ENCODE peak calls at places on chromosomes 5 and 9, in eight cellular contexts. One of them, this sample, is unnamed.

GRCh38 chr5:132752581-132753125 is 5.4 kb downstream of the CCNI2 start:
- DNase-seq in A549: no peak
- DNase-seq in lower lobe of right lung: no peak
- DNase-seq in epithelial cell of esophagus: no peak
- DNase-seq in cardiac fibroblast: no peak
- DNase-seq in uterus: no peak
- DNase-seq in GM23338: no peak
- DNase-seq in RWPE2: no peak
- DNase-seq in this sample: no peak

GRCh38 chr5:10874561-10874960 is 113.5 kb upstream of the DAP start:
- DNase-seq in RWPE2: no peak
- DNase-seq in uterus: no peak
- DNase-seq in lower lobe of right lung: no peak
- DNase-seq in cardiac fibroblast: no peak
- DNase-seq in epithelial cell of esophagus: no peak
- DNase-seq in GM23338: no peak
- DNase-seq in A549: no peak
- DNase-seq in this sample: no peak

GRCh38 chr5:108315829-108316228 is 66.1 kb downstream of the FBXL17 start:
- DNase-seq in cardiac fibroblast: peak
- DNase-seq in epithelial cell of esophagus: peak
- DNase-seq in uterus: no peak
- DNase-seq in RWPE2: no peak
- DNase-seq in A549: peak
- DNase-seq in lower lobe of right lung: no peak
- DNase-seq in GM23338: no peak
- DNase-seq in this sample: no peak

GRCh38 chr9:114229236-114229635 is 73.9 kb downstream of the COL27A1 start:
- DNase-seq in epithelial cell of esophagus: no peak
- DNase-seq in cardiac fibroblast: no peak
- DNase-seq in GM23338: no peak
- DNase-seq in RWPE2: no peak
- DNase-seq in lower lobe of right lung: no peak
- DNase-seq in A549: no peak
- DNase-seq in uterus: no peak
- DNase-seq in this sample: no peak

GRCh38 chr5:24141046-24141445 is 503.7 kb downstream of the CDH10 start:
- DNase-seq in lower lobe of right lung: no peak
- DNase-seq in GM23338: no peak
- DNase-seq in A549: no peak
- DNase-seq in RWPE2: no peak
- DNase-seq in uterus: no peak
- DNase-seq in epithelial cell of esophagus: no peak
- DNase-seq in cardiac fibroblast: no peak
- DNase-seq in this sample: no peak

GRCh38 chr5:24365406-24365805 is 279.4 kb downstream of the CDH10 start:
- DNase-seq in cardiac fibroblast: no peak
- DNase-seq in A549: no peak
- DNase-seq in RWPE2: no peak
- DNase-seq in uterus: no peak
- DNase-seq in lower lobe of right lung: no peak
- DNase-seq in epithelial cell of esophagus: no peak
- DNase-seq in GM23338: no peak
- DNase-seq in this sample: no peak

GRCh38 chr5:66661149-66661548 is 65.0 kb downstream of the MAST4 start:
- DNase-seq in lower lobe of right lung: no peak
- DNase-seq in cardiac fibroblast: peak
- DNase-seq in GM23338: no peak
- DNase-seq in RWPE2: no peak
- DNase-seq in A549: no peak
- DNase-seq in epithelial cell of esophagus: no peak
- DNase-seq in uterus: no peak
- DNase-seq in this sample: no peak

GRCh38 chr5:128988476-128988875 is 23.2 kb downstream of the SLC27A6 start:
- DNase-seq in A549: no peak
- DNase-seq in epithelial cell of esophagus: no peak
- DNase-seq in uterus: no peak
- DNase-seq in cardiac fibroblast: no peak
- DNase-seq in GM23338: no peak
- DNase-seq in lower lobe of right lung: no peak
- DNase-seq in RWPE2: no peak
- DNase-seq in this sample: no peak

GRCh38 chr5:137190031-137190430 is 309.1 kb downstream of the SPOCK1 start:
- DNase-seq in lower lobe of right lung: no peak
- DNase-seq in cardiac fibroblast: no peak
- DNase-seq in A549: no peak
- DNase-seq in uterus: no peak
- DNase-seq in RWPE2: no peak
- DNase-seq in epithelial cell of esophagus: no peak
- DNase-seq in GM23338: no peak
- DNase-seq in this sample: no peak

GRCh38 chr9:109463924-109464625 is 34.0 kb downstream of the PTPN3 start:
- DNase-seq in uterus: no peak
- DNase-seq in A549: no peak
- DNase-seq in GM23338: no peak
- DNase-seq in cardiac fibroblast: no peak
- DNase-seq in epithelial cell of esophagus: peak
- DNase-seq in RWPE2: no peak
- DNase-seq in lower lobe of right lung: no peak
- DNase-seq in this sample: no peak

GRCh38 chr5:59149271-59149670 is 566.4 kb downstream of the RAB3C start:
- DNase-seq in RWPE2: no peak
- DNase-seq in lower lobe of right lung: no peak
- DNase-seq in cardiac fibroblast: no peak
- DNase-seq in A549: no peak
- DNase-seq in epithelial cell of esophagus: no peak
- DNase-seq in GM23338: no peak
- DNase-seq in uterus: no peak
- DNase-seq in this sample: no peak

GRCh38 chr5:153831976-153832375 is 206.7 kb downstream of the FAM114A2 start:
- DNase-seq in RWPE2: no peak
- DNase-seq in lower lobe of right lung: no peak
- DNase-seq in epithelial cell of esophagus: peak
- DNase-seq in uterus: no peak
- DNase-seq in GM23338: peak
- DNase-seq in A549: peak
- DNase-seq in cardiac fibroblast: peak
- DNase-seq in this sample: no peak

GRCh38 chr5:124732891-124733670 is 13.4 kb downstream of the ZNF608 start:
- DNase-seq in cardiac fibroblast: no peak
- DNase-seq in lower lobe of right lung: no peak
- DNase-seq in A549: no peak
- DNase-seq in RWPE2: no peak
- DNase-seq in GM23338: no peak
- DNase-seq in uterus: no peak
- DNase-seq in epithelial cell of esophagus: no peak
- DNase-seq in this sample: no peak

GRCh38 chr9:130421802-130422276 is 22.9 kb upstream of the ASS1 start:
- DNase-seq in uterus: no peak
- DNase-seq in cardiac fibroblast: peak
- DNase-seq in epithelial cell of esophagus: peak
- DNase-seq in lower lobe of right lung: no peak
- DNase-seq in A549: no peak
- DNase-seq in RWPE2: no peak
- DNase-seq in GM23338: peak
- DNase-seq in this sample: no peak

GRCh38 chr9:109289186-109289585 is 31.7 kb downstream of the EPB41L4B start:
- DNase-seq in lower lobe of right lung: no peak
- DNase-seq in uterus: no peak
- DNase-seq in cardiac fibroblast: no peak
- DNase-seq in RWPE2: no peak
- DNase-seq in epithelial cell of esophagus: no peak
- DNase-seq in GM23338: peak
- DNase-seq in A549: no peak
- DNase-seq in this sample: no peak

GRCh38 chr5:32383065-32383464 is 61.5 kb downstream of the ZFR start:
- DNase-seq in epithelial cell of esophagus: no peak
- DNase-seq in GM23338: no peak
- DNase-seq in RWPE2: no peak
- DNase-seq in uterus: no peak
- DNase-seq in A549: no peak
- DNase-seq in cardiac fibroblast: no peak
- DNase-seq in lower lobe of right lung: no peak
- DNase-seq in this sample: no peak

GRCh38 chr5:173594061-173594460 is 22.4 kb downstream of the BOD1 start:
- DNase-seq in GM23338: no peak
- DNase-seq in RWPE2: no peak
- DNase-seq in lower lobe of right lung: no peak
- DNase-seq in cardiac fibroblast: peak
- DNase-seq in A549: no peak
- DNase-seq in epithelial cell of esophagus: no peak
- DNase-seq in uterus: no peak
- DNase-seq in this sample: no peak

GRCh38 chr5:147453901-147454814 is 55.7 kb downstream of the DPYSL3 start:
- DNase-seq in uterus: peak
- DNase-seq in lower lobe of right lung: peak
- DNase-seq in A549: peak
- DNase-seq in epithelial cell of esophagus: peak
- DNase-seq in RWPE2: peak
- DNase-seq in GM23338: peak
- DNase-seq in cardiac fibroblast: peak
- DNase-seq in this sample: peak

GRCh38 chr5:147448766-147449165 is 61.1 kb downstream of the DPYSL3 start:
- DNase-seq in epithelial cell of esophagus: no peak
- DNase-seq in A549: no peak
- DNase-seq in uterus: no peak
- DNase-seq in cardiac fibroblast: no peak
- DNase-seq in GM23338: no peak
- DNase-seq in lower lobe of right lung: no peak
- DNase-seq in RWPE2: no peak
- DNase-seq in this sample: no peak

GRCh38 chr5:147452137-147452838 is 57.6 kb downstream of the DPYSL3 start:
- DNase-seq in lower lobe of right lung: no peak
- DNase-seq in A549: no peak
- DNase-seq in RWPE2: no peak
- DNase-seq in uterus: peak
- DNase-seq in GM23338: peak
- DNase-seq in epithelial cell of esophagus: no peak
- DNase-seq in cardiac fibroblast: no peak
- DNase-seq in this sample: peak

GRCh38 chr5:147451125-147451524 is 58.7 kb downstream of the DPYSL3 start:
- DNase-seq in cardiac fibroblast: no peak
- DNase-seq in A549: no peak
- DNase-seq in lower lobe of right lung: no peak
- DNase-seq in epithelial cell of esophagus: no peak
- DNase-seq in uterus: no peak
- DNase-seq in RWPE2: no peak
- DNase-seq in GM23338: peak
- DNase-seq in this sample: no peak

DNA sequence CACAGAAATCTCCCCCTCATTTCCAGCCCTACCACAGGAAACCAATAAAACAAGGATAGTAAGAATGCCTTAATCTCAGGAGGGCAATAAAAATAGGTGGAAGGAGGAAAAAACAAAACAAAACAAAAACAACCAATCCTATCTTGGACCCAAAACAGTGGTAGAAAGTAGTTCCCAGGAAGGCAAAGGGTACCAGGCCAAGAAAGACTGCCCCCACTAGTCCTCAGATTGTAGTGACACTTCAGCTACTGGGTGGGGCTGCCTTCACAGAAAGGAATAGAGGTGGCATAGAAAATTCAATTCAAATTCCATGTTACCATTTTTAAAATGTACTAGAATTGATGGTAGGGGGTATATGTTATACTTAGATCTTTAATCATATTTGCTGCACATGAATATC is 59.3 kb downstream of the DPYSL3 start:
- DNase-seq in uterus: no peak
- DNase-seq in RWPE2: no peak
- DNase-seq in A549: no peak
- DNase-seq in GM23338: peak
- DNase-seq in lower lobe of right lung: no peak
- DNase-seq in cardiac fibroblast: no peak
- DNase-seq in epithelial cell of esophagus: no peak
- DNase-seq in this sample: no peak
- TF ChIP-seq CTCF in uterus: no peak
- TF ChIP-seq CTCF in RWPE2: no peak
- TF ChIP-seq CTCF in A549: no peak
- TF ChIP-seq CTCF in GM23338: peak
- TF ChIP-seq CTCF in lower lobe of right lung: no peak
- TF ChIP-seq CTCF in cardiac fibroblast: peak
- TF ChIP-seq CTCF in epithelial cell of esophagus: no peak
- TF ChIP-seq CTCF in this sample: no peak

GRCh38 chr9:131546336-131547084 is 1.2 kb downstream of the PRRT1B start:
- DNase-seq in cardiac fibroblast: no peak
- DNase-seq in GM23338: peak
- DNase-seq in A549: no peak
- DNase-seq in RWPE2: no peak
- DNase-seq in lower lobe of right lung: no peak
- DNase-seq in uterus: no peak
- DNase-seq in epithelial cell of esophagus: no peak
- DNase-seq in this sample: no peak
- TF ChIP-seq CTCF in cardiac fibroblast: peak
- TF ChIP-seq CTCF in GM23338: peak
- TF ChIP-seq CTCF in A549: no peak
- TF ChIP-seq CTCF in RWPE2: no peak
- TF ChIP-seq CTCF in lower lobe of right lung: no peak
- TF ChIP-seq CTCF in uterus: no peak
- TF ChIP-seq CTCF in epithelial cell of esophagus: no peak
- TF ChIP-seq CTCF in this sample: no peak

GRCh38 chr9:121185178-121185745 is 16.4 kb downstream of the RAB14 start:
- DNase-seq in lower lobe of right lung: no peak
- DNase-seq in GM23338: no peak
- DNase-seq in A549: no peak
- DNase-seq in epithelial cell of esophagus: no peak
- DNase-seq in cardiac fibroblast: no peak
- DNase-seq in RWPE2: no peak
- DNase-seq in uterus: no peak
- DNase-seq in this sample: no peak
- TF ChIP-seq CTCF in lower lobe of right lung: no peak
- TF ChIP-seq CTCF in GM23338: no peak
- TF ChIP-seq CTCF in A549: no peak
- TF ChIP-seq CTCF in epithelial cell of esophagus: no peak
- TF ChIP-seq CTCF in cardiac fibroblast: no peak
- TF ChIP-seq CTCF in RWPE2: no peak
- TF ChIP-seq CTCF in uterus: no peak
- TF ChIP-seq CTCF in this sample: no peak

GRCh38 chr9:133464638-133465037 is 4.9 kb downstream of the CACFD1 start:
- DNase-seq in A549: no peak
- DNase-seq in GM23338: no peak
- DNase-seq in epithelial cell of esophagus: no peak
- DNase-seq in cardiac fibroblast: no peak
- DNase-seq in uterus: no peak
- DNase-seq in lower lobe of right lung: no peak
- DNase-seq in RWPE2: no peak
- DNase-seq in this sample: no peak

GRCh38 chr9:133460405-133461175 is 812 bp downstream of the CACFD1 start:
- DNase-seq in A549: peak
- DNase-seq in cardiac fibroblast: no peak
- DNase-seq in lower lobe of right lung: peak
- DNase-seq in RWPE2: no peak
- DNase-seq in epithelial cell of esophagus: peak
- DNase-seq in GM23338: peak
- DNase-seq in uterus: peak
- DNase-seq in this sample: peak

GRCh38 chr9:133461975-133462374 is 2.2 kb downstream of the CACFD1 start:
- DNase-seq in epithelial cell of esophagus: no peak
- DNase-seq in A549: no peak
- DNase-seq in cardiac fibroblast: no peak
- DNase-seq in uterus: no peak
- DNase-seq in GM23338: no peak
- DNase-seq in RWPE2: no peak
- DNase-seq in lower lobe of right lung: no peak
- DNase-seq in this sample: no peak

GRCh38 chr9:133463864-133464615 is 4.3 kb downstream of the CACFD1 start:
- DNase-seq in cardiac fibroblast: no peak
- DNase-seq in A549: no peak
- DNase-seq in GM23338: no peak
- DNase-seq in uterus: no peak
- DNase-seq in RWPE2: no peak
- DNase-seq in lower lobe of right lung: peak
- DNase-seq in epithelial cell of esophagus: no peak
- DNase-seq in this sample: no peak

GRCh38 chr9:133463234-133463863 is 3.6 kb downstream of the CACFD1 start:
- DNase-seq in RWPE2: no peak
- DNase-seq in A549: peak
- DNase-seq in epithelial cell of esophagus: peak
- DNase-seq in uterus: no peak
- DNase-seq in GM23338: peak
- DNase-seq in cardiac fibroblast: no peak
- DNase-seq in lower lobe of right lung: no peak
- DNase-seq in this sample: no peak
- TF ChIP-seq CTCF in RWPE2: peak
- TF ChIP-seq CTCF in A549: peak
- TF ChIP-seq CTCF in epithelial cell of esophagus: peak
- TF ChIP-seq CTCF in uterus: no peak
- TF ChIP-seq CTCF in GM23338: peak
- TF ChIP-seq CTCF in cardiac fibroblast: no peak
- TF ChIP-seq CTCF in lower lobe of right lung: no peak
- TF ChIP-seq CTCF in this sample: no peak

This sample was measured in endothelial cell.